ENCODE peak calls at places on chromosomes 7 and 10, in nine cellular contexts. B, Z, G, Q, D, K, O, H and S are unnamed samples.

GRCh38 chr10:120184547-120185337 is 272.3 kb upstream of the PLPP4 start:
- DNase-seq in K (no peak), H (no peak), B (no peak), D (no peak), G (no peak), O (no peak), Q (peak; percentile 25), Z (no peak), S (no peak)

GRCh38 chr7:38002689-38003088 is 82.2 kb downstream of the EPDR1 start:
- DNase-seq in O (no peak), H (no peak), Q (no peak), G (no peak), Z (no peak), K (no peak), D (no peak), B (no peak), S (no peak)

GRCh38 chr7:101882595-101883564 is 65.5 kb downstream of the CUX1 start:
- DNase-seq in Z (peak; percentile 32), O (no peak), H (no peak), Q (no peak), G (no peak), B (no peak), K (no peak), D (peak; percentile 93), S (no peak)

GRCh38 chr10:49185213-49185612 is 3.0 kb downstream of the TMEM273 start:
- DNase-seq in B (no peak), H (no peak), D (no peak), Z (no peak), G (no peak), Q (no peak), K (no peak), O (no peak), S (no peak)

GRCh38 chr10:30911303-30911863 is 120.3 kb downstream of the ZNF438 start:
- DNase-seq in G (no peak), H (no peak), Z (no peak), D (no peak), B (no peak), Q (no peak), K (no peak), O (no peak), S (no peak)

GRCh38 chr7:159056722-159057121 is 87.9 kb downstream of the VIPR2 start:
- DNase-seq in K (no peak), Q (peak; percentile 17), D (no peak), O (no peak), G (no peak), Z (no peak), B (no peak), H (no peak), S (no peak)

GRCh38 chr7:93997868-93998267 is 6.3 kb downstream of the BET1 start:
- DNase-seq in K (no peak), H (no peak), Q (no peak), Z (no peak), O (no peak), G (no peak), B (no peak), D (no peak), S (no peak)

GRCh38 chr10:11451640-11452260 is 159.7 kb downstream of the USP6NL start:
- DNase-seq in Q (no peak), D (no peak), H (no peak), Z (no peak), K (no peak), G (no peak), B (no peak), O (no peak), S (no peak)

GRCh38 chr10:88361494-88361893 is 221.6 kb downstream of the RNLS start:
- DNase-seq in Q (no peak), B (no peak), H (no peak), G (no peak), D (no peak), K (no peak), Z (no peak), O (no peak), S (no peak)